ENCODE peak calls at places on chromosomes 12 and 14, in five cellular contexts. One of them, this sample, is unnamed.

GRCh38 chr12:15772405-15773018 is 16.7 kb downstream of the EPS8 start:
- DNase-seq in GM06990: no peak
- DNase-seq in body of pancreas: no peak
- DNase-seq in left ventricle myocardium inferior: no peak
- DNase-seq in A549: peak; percentile 45
- DNase-seq in this sample: no peak

GRCh38 chr14:56482306-56482705 is 97.3 kb upstream of the TMEM260 start:
- DNase-seq in GM06990: no peak
- DNase-seq in body of pancreas: peak; percentile 20
- DNase-seq in left ventricle myocardium inferior: no peak
- DNase-seq in A549: peak; percentile 41
- DNase-seq in this sample: no peak

GRCh38 chr12:110373025-110373876 is 30.3 kb downstream of the ANAPC7 start:
- DNase-seq in GM06990: no peak
- DNase-seq in body of pancreas: no peak
- DNase-seq in left ventricle myocardium inferior: peak; percentile 52
- DNase-seq in A549: no peak
- DNase-seq in this sample: no peak

GRCh38 chr14:106518054-106518943 is 991.9 kb downstream of the TMEM121 start:
- DNase-seq in GM06990: no peak
- DNase-seq in body of pancreas: peak; percentile 38
- DNase-seq in left ventricle myocardium inferior: peak; percentile 32
- DNase-seq in A549: peak; percentile 2
- DNase-seq in this sample: no peak

GRCh38 chr12:90062799-90063198 is 354.2 kb upstream of the ATP2B1 start:
- DNase-seq in GM06990: no peak
- DNase-seq in body of pancreas: no peak
- DNase-seq in left ventricle myocardium inferior: no peak
- DNase-seq in A549: no peak
- DNase-seq in this sample: no peak

GRCh38 chr14:90756755-90757345 is 59.4 kb downstream of the TTC7B start:
- DNase-seq in GM06990: no peak
- DNase-seq in body of pancreas: no peak
- DNase-seq in left ventricle myocardium inferior: no peak
- DNase-seq in A549: peak; percentile 5
- DNase-seq in this sample: no peak

GRCh38 chr14:20855652-20856291 is 35.4 kb upstream of the RNASE3 start:
- DNase-seq in GM06990: peak; percentile 16
- DNase-seq in body of pancreas: peak; percentile 76
- DNase-seq in left ventricle myocardium inferior: peak; percentile 19
- DNase-seq in A549: peak; percentile 83
- DNase-seq in this sample: no peak

GRCh38 chr14:34348592-34348991 is 113.4 kb downstream of the SPTSSA start:
- DNase-seq in GM06990: no peak
- DNase-seq in body of pancreas: no peak
- DNase-seq in left ventricle myocardium inferior: no peak
- DNase-seq in A549: no peak
- DNase-seq in this sample: no peak

GRCh38 chr12:21850419-21850818 is 75.9 kb upstream of the KCNJ8 start:
- DNase-seq in GM06990: no peak
- DNase-seq in body of pancreas: no peak
- DNase-seq in left ventricle myocardium inferior: no peak
- DNase-seq in A549: no peak
- DNase-seq in this sample: no peak

GRCh38 chr14:85358136-85358785 is 171.7 kb upstream of the FLRT2 start:
- DNase-seq in GM06990: no peak
- DNase-seq in body of pancreas: no peak
- DNase-seq in left ventricle myocardium inferior: no peak
- DNase-seq in A549: no peak
- DNase-seq in this sample: no peak

GRCh38 chr14:63853831-63854293 is 1.1 kb downstream of the SYNE2 start:
- DNase-seq in GM06990: peak; percentile 43
- DNase-seq in body of pancreas: peak; percentile 69
- DNase-seq in left ventricle myocardium inferior: peak; percentile 26
- DNase-seq in A549: peak; percentile 60
- DNase-seq in this sample: peak; percentile 76

GRCh38 chr12:77723308-77723707 is 107.4 kb upstream of the NAV3 start:
- DNase-seq in GM06990: no peak
- DNase-seq in body of pancreas: no peak
- DNase-seq in left ventricle myocardium inferior: no peak
- DNase-seq in A549: no peak
- DNase-seq in this sample: no peak

GRCh38 chr14:60311417-60311816 is 62.4 kb downstream of the PPM1A start:
- DNase-seq in GM06990: no peak
- DNase-seq in body of pancreas: no peak
- DNase-seq in left ventricle myocardium inferior: no peak
- DNase-seq in A549: no peak
- DNase-seq in this sample: no peak

GRCh38 chr14:67393689-67394088 is 18.3 kb downstream of the PLEK2 start:
- DNase-seq in GM06990: no peak
- DNase-seq in body of pancreas: no peak
- DNase-seq in left ventricle myocardium inferior: no peak
- DNase-seq in A549: no peak
- DNase-seq in this sample: no peak

GRCh38 chr12:16473610-16474326 is 126.3 kb downstream of the MGST1 start:
- DNase-seq in GM06990: no peak
- DNase-seq in body of pancreas: no peak
- DNase-seq in left ventricle myocardium inferior: no peak
- DNase-seq in A549: no peak
- DNase-seq in this sample: no peak

GRCh38 chr12:89636776-89637160 is 71.9 kb downstream of the ATP2B1 start:
- DNase-seq in GM06990: no peak
- DNase-seq in body of pancreas: no peak
- DNase-seq in left ventricle myocardium inferior: no peak
- DNase-seq in A549: peak; percentile 23
- DNase-seq in this sample: no peak

GRCh38 chr12:482061-482460 is 22.3 kb downstream of the B4GALNT3 start:
- DNase-seq in GM06990: no peak
- DNase-seq in body of pancreas: no peak
- DNase-seq in left ventricle myocardium inferior: no peak
- DNase-seq in A549: no peak
- DNase-seq in this sample: no peak

GRCh38 chr12:64056741-64057140 is 165.4 kb downstream of the KICS2 start:
- DNase-seq in GM06990: no peak
- DNase-seq in body of pancreas: no peak
- DNase-seq in left ventricle myocardium inferior: no peak
- DNase-seq in A549: no peak
- DNase-seq in this sample: no peak

GRCh38 chr12:117685115-117685926 is 283.5 kb downstream of the KSR2 start:
- DNase-seq in GM06990: no peak
- DNase-seq in body of pancreas: peak; percentile 77
- DNase-seq in left ventricle myocardium inferior: no peak
- DNase-seq in A549: peak; percentile 96
- DNase-seq in this sample: no peak

GRCh38 chr12:18646307-18646706 is 91.5 kb downstream of the PLCZ1 start:
- DNase-seq in GM06990: no peak
- DNase-seq in body of pancreas: no peak
- DNase-seq in left ventricle myocardium inferior: no peak
- DNase-seq in A549: no peak
- DNase-seq in this sample: no peak

GRCh38 chr12:31346211-31346610 is 20.3 kb upstream of the SINHCAF start:
- DNase-seq in GM06990: no peak
- DNase-seq in body of pancreas: no peak
- DNase-seq in left ventricle myocardium inferior: no peak
- DNase-seq in A549: no peak
- DNase-seq in this sample: no peak

GRCh38 chr14:68939893-68940613 is 39.0 kb downstream of the ACTN1 start:
- DNase-seq in GM06990: no peak
- DNase-seq in body of pancreas: peak; percentile 84
- DNase-seq in left ventricle myocardium inferior: peak; percentile 80
- DNase-seq in A549: peak; percentile 98
- DNase-seq in this sample: peak; percentile 98

GRCh38 chr14:101665478-101666078 is 95.9 kb upstream of the PPP2R5C start:
- DNase-seq in GM06990: peak; percentile 3
- DNase-seq in body of pancreas: peak; percentile 38
- DNase-seq in left ventricle myocardium inferior: no peak
- DNase-seq in A549: peak; percentile 80
- DNase-seq in this sample: no peak

GRCh38 chr12:116454950-116455447 is 104.2 kb upstream of the MAP1LC3B2 start:
- DNase-seq in GM06990: no peak
- DNase-seq in body of pancreas: no peak
- DNase-seq in left ventricle myocardium inferior: no peak
- DNase-seq in A549: peak; percentile 91
- DNase-seq in this sample: no peak

DNA sequence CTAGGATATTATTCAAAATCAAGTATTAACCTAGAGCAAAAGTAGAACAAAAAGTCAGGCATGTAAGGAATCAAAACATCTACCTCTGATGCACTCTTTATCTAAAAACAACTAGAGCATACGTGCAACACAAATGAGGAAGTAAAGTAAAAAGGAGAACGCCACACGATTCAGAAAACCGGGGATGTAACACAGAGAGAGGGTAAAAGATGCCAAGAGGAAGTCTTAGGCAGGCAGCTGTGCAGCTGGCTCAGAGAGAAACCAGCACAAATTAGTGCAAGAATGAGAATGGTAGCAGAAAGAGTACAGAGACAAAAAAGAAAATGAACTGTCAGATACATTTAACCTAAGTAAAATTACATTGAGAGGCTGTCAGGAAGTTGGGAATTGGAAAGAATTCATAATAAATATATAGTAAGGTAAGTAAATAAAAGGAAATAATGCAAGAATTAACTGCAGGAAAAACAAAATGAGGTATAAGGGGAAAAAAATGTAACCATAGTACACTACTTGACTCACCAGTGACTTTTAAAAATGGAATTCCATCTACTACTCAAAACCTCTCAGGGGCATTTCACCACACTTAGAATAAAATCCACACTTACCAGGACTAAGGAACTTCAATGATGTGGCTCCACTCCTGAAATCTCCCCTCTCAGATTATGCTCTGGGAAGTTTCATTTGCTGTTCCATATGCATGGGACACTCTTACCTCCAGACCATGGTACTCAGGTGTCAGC is 17.1 kb downstream of the BCAT1 start:
- DNase-seq in GM06990: no peak
- DNase-seq in body of pancreas: no peak
- DNase-seq in left ventricle myocardium inferior: no peak
- DNase-seq in A549: no peak
- DNase-seq in this sample: no peak
- TF ChIP-seq CTCF in GM06990: no peak
- TF ChIP-seq CTCF in body of pancreas: no peak
- TF ChIP-seq CTCF in left ventricle myocardium inferior: no peak
- TF ChIP-seq CTCF in A549: no peak
- TF ChIP-seq CTCF in this sample: no peak

GRCh38 chr12:75981773-75982564 is 49.6 kb downstream of the PHLDA1 start:
- DNase-seq in GM06990: peak; percentile 43
- DNase-seq in body of pancreas: peak; percentile 34
- DNase-seq in left ventricle myocardium inferior: peak; percentile 18
- DNase-seq in A549: peak; percentile 85
- DNase-seq in this sample: no peak

GRCh38 chr12:75981247-75981646 is 50.3 kb downstream of the PHLDA1 start:
- DNase-seq in GM06990: no peak
- DNase-seq in body of pancreas: peak; percentile 30
- DNase-seq in left ventricle myocardium inferior: no peak
- DNase-seq in A549: no peak
- DNase-seq in this sample: no peak

GRCh38 chr12:75984577-75985182 is 46.9 kb downstream of the PHLDA1 start:
- DNase-seq in GM06990: no peak
- DNase-seq in body of pancreas: no peak
- DNase-seq in left ventricle myocardium inferior: no peak
- DNase-seq in A549: no peak
- DNase-seq in this sample: no peak

GRCh38 chr12:75985566-75985965 is 46.0 kb downstream of the PHLDA1 start:
- DNase-seq in GM06990: no peak
- DNase-seq in body of pancreas: no peak
- DNase-seq in left ventricle myocardium inferior: no peak
- DNase-seq in A549: no peak
- DNase-seq in this sample: no peak

GRCh38 chr12:75982974-75983660 is 48.5 kb downstream of the PHLDA1 start:
- DNase-seq in GM06990: no peak
- DNase-seq in body of pancreas: peak; percentile 47
- DNase-seq in left ventricle myocardium inferior: peak; percentile 22
- DNase-seq in A549: peak; percentile 44
- DNase-seq in this sample: no peak
- H3K4me3 ChIP-seq in GM06990: no peak overlapping the region
- H3K4me3 ChIP-seq in body of pancreas: no peak overlapping the region
- H3K4me3 ChIP-seq in left ventricle myocardium inferior: peak overlapping the region; percentile 36
- H3K4me3 ChIP-seq in A549: peak overlapping the region; percentile 24
- H3K4me3 ChIP-seq in this sample: peak overlapping the region; percentile 64

GRCh38 chr12:71125515-71125914 is 32.3 kb downstream of the TSPAN8 start:
- DNase-seq in GM06990: no peak
- DNase-seq in body of pancreas: peak; percentile 15
- DNase-seq in left ventricle myocardium inferior: no peak
- DNase-seq in A549: no peak
- DNase-seq in this sample: no peak
- TF ChIP-seq CTCF in GM06990: no peak
- TF ChIP-seq CTCF in body of pancreas: no peak
- TF ChIP-seq CTCF in left ventricle myocardium inferior: no peak
- TF ChIP-seq CTCF in A549: no peak
- TF ChIP-seq CTCF in this sample: no peak

DNA sequence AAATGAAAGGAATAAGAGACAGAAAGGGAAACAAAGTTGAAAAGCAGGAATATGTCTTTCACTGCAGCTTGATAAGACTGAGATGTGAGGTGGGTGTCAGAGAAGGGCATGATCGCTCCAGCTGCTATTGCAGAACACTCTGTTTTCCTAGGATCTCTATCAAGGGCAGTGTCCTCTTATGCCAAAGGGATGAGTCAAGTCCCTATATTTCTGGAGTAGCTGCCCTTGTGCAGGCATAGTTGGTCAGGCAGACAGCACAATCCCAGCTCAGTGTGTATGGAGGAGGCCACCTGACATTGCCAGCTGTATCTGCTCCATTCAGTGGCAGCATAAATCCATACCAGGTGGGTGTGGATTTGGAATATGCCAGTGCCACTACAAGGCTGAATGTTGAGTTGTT is 101.6 kb downstream of the DAD1 start:
- DNase-seq in GM06990: no peak
- DNase-seq in body of pancreas: no peak
- DNase-seq in left ventricle myocardium inferior: no peak
- DNase-seq in A549: no peak
- DNase-seq in this sample: no peak
- H3K4me3 ChIP-seq in GM06990: no peak overlapping the region
- H3K4me3 ChIP-seq in body of pancreas: no peak overlapping the region
- H3K4me3 ChIP-seq in left ventricle myocardium inferior: no peak overlapping the region
- H3K4me3 ChIP-seq in A549: no peak overlapping the region
- H3K4me3 ChIP-seq in this sample: no peak overlapping the region

GRCh38 chr12:92603741-92604432 is 98.9 kb upstream of the PLEKHG7 start:
- DNase-seq in GM06990: no peak
- DNase-seq in body of pancreas: no peak
- DNase-seq in left ventricle myocardium inferior: no peak
- DNase-seq in A549: peak; percentile 89
- DNase-seq in this sample: no peak
- TF ChIP-seq CTCF in GM06990: no peak
- TF ChIP-seq CTCF in body of pancreas: no peak
- TF ChIP-seq CTCF in left ventricle myocardium inferior: no peak
- TF ChIP-seq CTCF in A549: peak; percentile 42
- TF ChIP-seq CTCF in this sample: no peak

GRCh38 chr12:12722351-12723146 is 5.4 kb downstream of the CDKN1B start:
- DNase-seq in GM06990: peak; percentile 47
- DNase-seq in body of pancreas: no peak
- DNase-seq in left ventricle myocardium inferior: no peak
- DNase-seq in A549: peak; percentile 58
- DNase-seq in this sample: no peak
- H3K4me3 ChIP-seq in GM06990: peak overlapping the region; percentile 70
- H3K4me3 ChIP-seq in body of pancreas: no peak overlapping the region
- H3K4me3 ChIP-seq in left ventricle myocardium inferior: peak overlapping the region; percentile 76
- H3K4me3 ChIP-seq in A549: peak overlapping the region; percentile 87
- H3K4me3 ChIP-seq in this sample: peak overlapping the region; percentile 84

GRCh38 chr14:95098984-95099599 is 58.2 kb downstream of the DICER1 start:
- DNase-seq in GM06990: no peak
- DNase-seq in body of pancreas: peak; percentile 68
- DNase-seq in left ventricle myocardium inferior: peak; percentile 54
- DNase-seq in A549: peak; percentile 82
- DNase-seq in this sample: no peak
- TF ChIP-seq CTCF in GM06990: peak; percentile 68
- TF ChIP-seq CTCF in body of pancreas: peak; percentile 48
- TF ChIP-seq CTCF in left ventricle myocardium inferior: peak; percentile 84
- TF ChIP-seq CTCF in A549: peak; percentile 80
- TF ChIP-seq CTCF in this sample: peak; percentile 50